ENCODE peak calls at places on chromosomes 12 and 14, in nine cellular contexts. W is A549, P is prostate gland, K is Peyer's patch, Y is HepG2, M is tibial nerve, D is HCT116, R is NB4, A is heart left ventricle. N is an unnamed sample.

GRCh38 chr14:96683575-96684289 is 113.5 kb upstream of the VRK1 start:
- DNase-seq in A (no peak), K (no peak), R (no peak), M (no peak), Y (no peak), D (no peak), W (no peak), P (no peak), N (no peak)

GRCh38 chr12:116541547-116542344 is 17.4 kb upstream of the MAP1LC3B2 start:
- DNase-seq in D (no peak), P (no peak), M (no peak), R (no peak), Y (no peak), W (no peak), A (no peak), K (no peak), N (no peak)

GRCh38 chr12:25556136-25556535 is 3.1 kb upstream of the LMNTD1 start:
- DNase-seq in D (no peak), M (no peak), A (no peak), W (no peak), K (no peak), P (no peak), R (peak), Y (no peak), N (no peak)

GRCh38 chr12:76908303-76909017 is 29.6 kb upstream of the CSRP2 start:
- DNase-seq in M (no peak), A (no peak), P (no peak), Y (no peak), K (no peak), W (no peak), D (no peak), R (no peak), N (no peak)

GRCh38 chr12:57224973-57225679 is 4.4 kb upstream of the SHMT2 start:
- DNase-seq in W (no peak), R (peak), A (peak), K (peak), P (no peak), Y (no peak), M (no peak), D (no peak), N (no peak)

GRCh38 chr14:106848330-106849121 is 1322.1 kb downstream of the TMEM121 start:
- DNase-seq in P (no peak), K (peak), Y (peak), M (no peak), W (peak), A (no peak), D (no peak), R (peak), N (no peak)

GRCh38 chr12:56521590-56522371 is at the start of gene RBMS2:
- DNase-seq in D (peak), W (peak), R (peak), Y (peak), K (peak), M (peak), A (peak), P (peak), N (peak)

GRCh38 chr14:53748691-53749090 is 207.9 kb downstream of the BMP4 start:
- DNase-seq in A (no peak), D (no peak), Y (no peak), P (no peak), M (no peak), K (no peak), R (no peak), W (no peak), N (no peak)

GRCh38 chr12:108332791-108333382 is 6.2 kb downstream of the CMKLR1 start:
- DNase-seq in Y (no peak), M (no peak), K (no peak), R (peak), A (peak), W (no peak), D (no peak), P (no peak), N (peak)

GRCh38 chr14:63663428-63664142 is 21.9 kb upstream of the WDR89 start:
- DNase-seq in A (no peak), R (peak), K (no peak), Y (peak), P (no peak), D (no peak), W (peak), M (no peak), N (no peak)

GRCh38 chr12:59626382-59626781 is 30.6 kb downstream of the SLC16A7 start:
- DNase-seq in W (no peak), A (no peak), D (no peak), Y (no peak), M (no peak), R (no peak), P (no peak), K (no peak), N (no peak)

GRCh38 chr12:54282949-54283593 is 2.5 kb downstream of the HNRNPA1 start:
- DNase-seq in W (no peak), P (no peak), D (no peak), M (no peak), K (no peak), A (no peak), Y (no peak), R (peak), N (no peak)

GRCh38 chr12:27344246-27344645 is 11.6 kb downstream of the BMAL2 start:
- DNase-seq in P (no peak), Y (no peak), R (peak), D (no peak), W (no peak), M (no peak), K (no peak), A (no peak), N (no peak)

GRCh38 chr14:74820288-74820687 is 55.7 kb downstream of the PROX2 start:
- DNase-seq in M (no peak), Y (no peak), P (no peak), A (no peak), R (no peak), W (no peak), K (no peak), D (no peak), N (no peak)

GRCh38 chr12:5912437-5913334 is 32.4 kb downstream of the ANO2 start:
- DNase-seq in P (no peak), K (no peak), W (peak), R (no peak), A (no peak), M (no peak), D (no peak), Y (no peak), N (no peak)

GRCh38 chr14:23044840-23045239 is 2.8 kb downstream of the PSMB11 start:
- DNase-seq in A (no peak), P (no peak), W (no peak), M (no peak), K (no peak), Y (no peak), R (no peak), D (no peak), N (no peak)

GRCh38 chr14:23047042-23047634 is 5.1 kb downstream of the PSMB11 start:
- DNase-seq in A (no peak), W (no peak), K (no peak), M (no peak), R (no peak), P (no peak), Y (no peak), D (no peak), N (no peak)

GRCh38 chr14:23047751-23048693 is 6.0 kb downstream of the PSMB11 start:
- DNase-seq in Y (no peak), A (no peak), M (no peak), K (no peak), W (no peak), D (no peak), R (no peak), P (no peak), N (no peak)

GRCh38 chr14:23043749-23044148 is 1.7 kb downstream of the PSMB11 start:
- DNase-seq in M (no peak), R (no peak), K (no peak), D (no peak), A (no peak), Y (no peak), P (no peak), W (no peak), N (no peak)

GRCh38 chr14:23045419-23046357 is 3.7 kb downstream of the PSMB11 start:
- DNase-seq in M (no peak), Y (no peak), W (no peak), K (no peak), R (no peak), P (no peak), A (no peak), D (no peak), N (no peak)
- TF ChIP-seq CTCF in M (no peak), Y (no peak), W (no peak), K (no peak), R (no peak), P (no peak), A (no peak), D (no peak), N (no peak)

GRCh38 chr12:47736877-47737676 is 11.8 kb upstream of the ENDOU start:
- DNase-seq in M (peak), W (no peak), K (no peak), D (no peak), Y (no peak), A (peak), P (peak), R (no peak), N (peak)
- TF ChIP-seq POLR2A in M (no peak), W (no peak), K (no peak), D (no peak), Y (no peak), A (no peak), P (no peak), R (no peak), N (no peak)

GRCh38 chr12:12548713-12549112 is 13.9 kb downstream of the DUSP16 start:
- DNase-seq in W (no peak), P (no peak), R (no peak), A (no peak), K (no peak), D (no peak), M (no peak), Y (no peak), N (no peak)

GRCh38 chr12:12551115-12551514 is 11.5 kb downstream of the DUSP16 start:
- DNase-seq in W (no peak), A (no peak), D (no peak), K (no peak), Y (no peak), M (no peak), R (no peak), P (no peak), N (no peak)

GRCh38 chr12:12549426-12549825 is 13.2 kb downstream of the DUSP16 start:
- DNase-seq in K (no peak), R (no peak), W (no peak), D (no peak), A (no peak), M (no peak), P (no peak), Y (no peak), N (no peak)

GRCh38 chr12:12553208-12553785 is 9.4 kb downstream of the DUSP16 start:
- DNase-seq in P (no peak), M (no peak), W (no peak), Y (no peak), A (no peak), R (no peak), K (no peak), D (no peak), N (no peak)

GRCh38 chr12:12550277-12550676 is 12.4 kb downstream of the DUSP16 start:
- DNase-seq in M (no peak), Y (no peak), P (no peak), W (no peak), A (no peak), D (no peak), K (no peak), R (no peak), N (no peak)
- H3K4me3 ChIP-seq in M (no peak), Y (no peak), P (no peak), W (no peak), A (no peak), D (no peak), K (no peak), R (no peak), N (no peak)

DNA sequence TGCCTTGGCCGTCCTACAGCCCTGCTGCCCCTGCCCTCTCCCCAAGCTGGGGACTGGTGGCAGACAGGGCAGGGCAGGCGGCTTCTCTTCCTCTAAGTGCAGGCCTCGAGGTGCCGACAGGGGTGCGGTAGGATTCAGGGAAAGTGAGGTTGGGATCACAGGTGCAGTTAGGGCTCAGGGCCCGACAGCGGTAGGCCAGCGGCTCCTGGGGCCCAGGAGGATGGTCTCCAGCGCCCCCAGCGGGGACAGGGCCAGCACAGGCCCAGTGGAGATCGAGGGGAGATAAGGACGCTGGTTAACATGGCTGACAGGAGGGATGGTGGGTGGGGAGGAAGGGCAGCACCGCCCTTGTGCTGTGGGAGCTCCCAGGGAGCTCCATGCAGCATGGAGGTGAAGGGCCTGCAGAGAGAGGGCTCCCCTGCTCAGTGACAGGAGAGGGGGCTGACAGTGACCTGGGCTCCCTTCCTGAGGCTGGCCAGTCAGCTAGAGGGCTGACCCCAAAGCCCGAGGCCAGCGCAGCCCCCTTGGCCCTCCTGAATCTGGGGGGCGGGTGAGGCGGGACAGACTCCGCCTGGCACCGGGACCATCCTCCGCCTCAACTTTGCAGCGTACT is 860 bp upstream of the CRIP1 start:
- DNase-seq in W (peak), D (no peak), P (no peak), Y (peak), K (no peak), A (no peak), R (peak), M (no peak), N (no peak)
- TF ChIP-seq CTCF in W (peak), D (peak), P (no peak), Y (peak), K (no peak), A (peak), R (peak), M (no peak), N (no peak)

DNA sequence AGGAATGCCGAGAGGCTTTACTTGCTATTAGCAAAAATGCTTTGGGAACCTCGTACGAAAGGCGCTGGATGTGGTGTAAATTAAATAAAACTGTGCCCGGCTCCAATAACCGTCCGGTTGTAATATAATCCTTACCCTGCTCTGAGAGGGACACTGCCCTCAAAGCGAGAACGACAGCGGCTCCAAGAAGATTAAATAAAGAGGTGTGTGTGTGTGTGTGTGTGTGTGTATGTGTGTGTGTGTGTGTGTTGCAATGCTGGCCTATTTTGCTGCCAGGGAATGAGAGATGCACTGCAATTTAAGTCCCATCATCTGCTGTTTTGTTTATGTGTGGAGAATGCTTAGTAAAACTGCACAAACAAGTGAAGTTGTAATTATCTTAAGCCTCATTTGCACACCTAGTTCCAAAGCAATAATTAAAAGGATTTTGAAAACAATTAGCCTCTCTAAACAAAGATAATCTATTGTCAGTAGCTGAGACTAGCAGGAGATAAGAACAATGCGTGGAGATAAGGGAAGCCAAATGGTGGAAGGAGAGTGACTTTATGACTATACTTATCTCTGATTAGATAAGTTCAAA is 1.2 kb upstream of the SIX1 start:
- DNase-seq in P (peak), A (no peak), M (no peak), D (no peak), R (no peak), Y (no peak), W (no peak), K (no peak), N (no peak)
- TF ChIP-seq POLR2A in P (no peak), A (no peak), M (no peak), D (no peak), R (no peak), Y (no peak), W (no peak), K (no peak), N (no peak)

DNA sequence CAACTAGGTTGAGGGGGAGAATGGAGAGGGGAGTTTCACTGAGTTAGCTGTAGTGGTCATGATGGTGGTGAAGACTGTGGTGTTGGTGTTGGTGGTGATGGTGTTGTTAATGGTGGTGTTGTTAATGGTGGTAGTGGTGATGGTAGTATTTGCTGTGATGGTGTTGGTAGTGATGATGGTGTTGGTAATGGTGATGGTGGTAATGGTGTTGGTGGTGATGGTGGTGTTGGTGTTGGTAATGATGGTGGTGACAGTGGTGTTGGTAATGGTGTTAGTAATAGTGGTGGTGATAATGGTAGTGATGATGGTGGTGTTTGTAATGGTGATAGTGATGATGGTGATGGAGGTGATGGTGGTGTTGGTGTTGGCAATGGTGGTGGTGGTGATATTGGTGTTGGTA is 9.1 kb downstream of the C1R start:
- DNase-seq in Y (no peak), P (no peak), K (no peak), R (no peak), W (no peak), M (no peak), D (no peak), A (no peak), N (no peak)
- H3K4me3 ChIP-seq in Y (no peak), P (no peak), K (no peak), R (no peak), W (no peak), M (no peak), D (no peak), A (no peak), N (no peak)

GRCh38 chr12:50986961-50987737 is 34.8 kb downstream of the HIGD1C start:
- DNase-seq in A (no peak), Y (peak), M (no peak), K (peak), D (peak), P (peak), R (peak), W (peak), N (peak)
- TF ChIP-seq CTCF in A (peak), Y (peak), M (peak), K (peak), D (peak), P (peak), R (peak), W (peak), N (peak)

GRCh38 chr14:65210827-65211192 is 108.5 kb upstream of the MAX start:
- DNase-seq in Y (no peak), M (no peak), K (no peak), P (no peak), W (no peak), R (no peak), A (no peak), D (no peak), N (no peak)

GRCh38 chr14:65213316-65213715 is 111.0 kb upstream of the MAX start:
- DNase-seq in A (no peak), M (no peak), K (no peak), R (no peak), D (no peak), W (no peak), Y (no peak), P (no peak), N (no peak)

GRCh38 chr14:65211341-65211987 is 109.1 kb upstream of the MAX start:
- DNase-seq in W (peak), K (no peak), P (no peak), M (no peak), R (peak), Y (peak), D (no peak), A (no peak), N (no peak)

GRCh38 chr14:65208548-65208947 is 106.2 kb upstream of the MAX start:
- DNase-seq in M (no peak), A (no peak), Y (no peak), P (no peak), D (no peak), K (no peak), R (peak), W (no peak), N (no peak)

DNA sequence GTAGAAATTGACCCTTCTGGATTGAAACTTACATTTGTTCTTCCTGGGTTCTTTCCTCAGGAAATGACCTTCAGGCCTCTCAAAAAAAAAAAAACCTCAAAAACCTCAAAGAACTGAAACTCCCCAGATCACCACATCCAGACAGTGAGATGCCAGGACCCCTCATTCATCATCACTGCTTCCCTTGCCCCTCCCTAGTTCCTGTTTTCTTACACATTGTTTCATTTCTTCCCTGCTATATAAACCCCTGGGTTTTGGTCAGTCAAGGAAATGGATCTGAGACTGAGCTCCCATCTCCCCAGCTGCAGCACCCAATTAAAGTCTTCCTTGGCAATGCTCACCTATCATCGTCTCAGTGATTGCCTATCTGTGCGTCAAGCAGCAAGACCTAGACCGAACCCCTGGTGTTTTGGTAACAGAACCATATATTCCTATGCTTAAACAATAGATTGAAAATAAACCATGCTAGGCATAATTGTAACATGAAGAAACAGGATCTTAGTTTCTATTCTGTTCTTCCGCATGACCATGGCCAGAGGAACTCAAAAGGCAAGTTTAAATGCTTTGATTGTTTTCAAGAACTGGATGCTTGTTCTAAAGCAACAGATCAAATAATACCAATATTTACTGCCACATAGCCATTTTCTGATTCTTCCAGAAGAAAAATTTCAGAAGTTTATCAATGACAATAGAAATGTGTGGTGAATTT is 108.0 kb upstream of the MAX start:
- DNase-seq in M (no peak), D (no peak), K (peak), P (no peak), Y (no peak), W (no peak), A (no peak), R (peak), N (no peak)
- TF ChIP-seq POLR2A in M (no peak), D (no peak), K (no peak), P (no peak), Y (no peak), W (no peak), A (no peak), R (no peak), N (no peak)

N was measured in testis.